ENCODE peak calls at places on chromosomes 13 and 19, in nine cellular contexts. R, D, W, Y, S, B, K, J and H are unnamed samples.

GRCh38 chr13:110409581-110409992 is 102.5 kb downstream of the COL4A2 start:
- DNase-seq in B (no peak), K (no peak), J (peak), R (peak), S (no peak), D (no peak), Y (peak), W (peak), H (peak)

GRCh38 chr19:46678110-46678732 is 17.2 kb upstream of the DACT3 start:
- DNase-seq in J (no peak), S (no peak), W (no peak), D (no peak), K (no peak), R (no peak), Y (peak), B (peak), H (no peak)

GRCh38 chr19:8340341-8341096 is 2.5 kb downstream of the KANK3 start:
- DNase-seq in J (no peak), K (no peak), R (peak), Y (no peak), S (no peak), W (no peak), B (peak), D (no peak), H (no peak)

GRCh38 chr13:107534548-107534947 is 680.8 kb downstream of the LIG4 start:
- DNase-seq in Y (no peak), B (no peak), D (no peak), R (no peak), W (peak), J (no peak), K (no peak), S (no peak), H (no peak)

GRCh38 chr13:50119593-50119992 is 104.3 kb downstream of the KCNRG start:
- DNase-seq in S (no peak), R (peak), D (no peak), W (peak), B (no peak), Y (no peak), J (no peak), K (no peak), H (no peak)

GRCh38 chr13:40975441-40975840 is 43.7 kb downstream of the ELF1 start:
- DNase-seq in J (no peak), Y (no peak), B (no peak), K (no peak), W (no peak), R (no peak), S (no peak), D (no peak), H (no peak)

GRCh38 chr19:574658-575526 is 2.5 kb downstream of the BSG start:
- DNase-seq in B (peak), K (no peak), R (peak), Y (peak), W (peak), D (no peak), S (no peak), J (peak), H (no peak)

GRCh38 chr19:50567052-50567841 is 988 bp downstream of the LRRC4B start:
- DNase-seq in Y (no peak), R (no peak), W (no peak), S (no peak), J (no peak), K (no peak), D (no peak), B (no peak), H (no peak)

GRCh38 chr13:111315347-111315995 is 5.0 kb upstream of the TEX29 start:
- DNase-seq in S (no peak), J (no peak), B (no peak), W (no peak), Y (peak), R (no peak), D (no peak), K (no peak), H (no peak)

GRCh38 chr19:50322931-50323781 is 6.0 kb downstream of the KCNC3 start:
- DNase-seq in S (no peak), R (no peak), D (no peak), K (no peak), B (no peak), W (no peak), Y (no peak), J (no peak), H (no peak)

GRCh38 chr19:35306473-35307246 is 14.7 kb downstream of the MAG start:
- DNase-seq in W (no peak), D (no peak), B (no peak), R (no peak), J (no peak), K (no peak), S (no peak), Y (no peak), H (no peak)

GRCh38 chr13:80033286-80033685 is 307.6 kb downstream of the SPRY2 start:
- DNase-seq in Y (no peak), R (no peak), W (no peak), J (peak), D (no peak), B (no peak), S (no peak), K (no peak), H (no peak)

DNA sequence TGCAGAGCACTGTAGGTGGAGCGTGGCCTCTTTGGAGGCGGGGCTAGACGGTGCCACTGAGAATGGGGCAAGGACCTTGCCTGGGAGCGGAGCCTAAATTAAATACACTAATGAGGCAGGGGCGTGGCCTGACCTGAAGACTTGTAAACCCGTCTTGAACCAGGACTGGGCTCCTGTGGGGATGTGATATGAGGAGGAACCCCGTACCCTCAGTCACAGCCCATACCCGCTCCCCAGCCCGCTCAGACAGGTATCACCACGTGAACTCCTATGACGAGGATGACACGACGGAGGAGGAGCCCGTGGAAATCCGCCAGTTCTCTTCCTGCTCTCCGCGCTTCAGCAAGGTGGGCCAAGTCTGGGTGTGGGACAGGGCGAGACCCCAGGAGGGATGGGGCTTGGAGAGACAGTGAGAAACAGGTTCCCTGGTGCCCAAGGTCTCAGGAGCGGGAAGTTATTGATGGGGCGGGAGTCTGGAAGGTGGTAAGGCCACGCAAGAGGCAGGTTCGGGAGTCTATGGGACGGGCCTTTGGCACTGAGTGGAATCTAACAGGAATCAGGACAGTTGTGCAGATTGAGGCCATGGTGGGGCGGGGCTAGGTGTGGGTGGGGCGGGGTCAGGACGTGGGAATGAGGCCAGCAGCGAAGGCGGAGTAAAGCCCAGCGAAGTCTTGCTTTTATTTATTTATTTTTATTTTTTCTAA is 14.7 kb downstream of the DNASE2 start:
- DNase-seq in D (no peak), S (no peak), K (no peak), B (no peak), W (no peak), J (no peak), R (no peak), Y (no peak), H (no peak)
- H3K4me3 ChIP-seq in D (no peak), S (no peak), K (no peak), B (no peak), W (no peak), J (no peak), R (no peak), Y (no peak), H (no peak)

DNA sequence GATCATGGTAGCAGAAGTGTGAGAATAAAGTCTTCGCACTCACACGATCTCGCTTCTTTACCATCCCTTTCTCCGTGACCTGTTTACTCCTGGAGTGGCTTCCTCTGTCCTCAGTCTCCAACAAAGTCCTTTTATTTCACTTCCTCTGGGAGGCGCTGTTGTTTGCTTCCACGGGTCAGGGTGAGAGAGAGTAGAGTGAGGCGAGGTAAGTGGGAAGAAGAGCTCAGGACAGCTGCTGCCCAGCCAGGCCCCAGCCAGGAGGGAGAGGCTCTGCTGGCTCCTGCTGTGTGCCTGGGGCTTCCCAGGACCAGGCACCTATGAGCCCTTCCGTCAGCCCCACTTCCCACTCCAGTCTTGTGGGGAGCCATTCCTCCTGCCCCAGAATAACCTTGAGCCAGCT is 242.1 kb downstream of the FGF9 start:
- DNase-seq in J (no peak), B (no peak), Y (no peak), W (no peak), K (no peak), D (no peak), S (no peak), R (no peak), H (no peak)
- TF ChIP-seq CTCF in J (no peak), B (no peak), Y (no peak), W (no peak), K (no peak), D (peak), S (no peak), R (no peak), H (no peak)

DNA sequence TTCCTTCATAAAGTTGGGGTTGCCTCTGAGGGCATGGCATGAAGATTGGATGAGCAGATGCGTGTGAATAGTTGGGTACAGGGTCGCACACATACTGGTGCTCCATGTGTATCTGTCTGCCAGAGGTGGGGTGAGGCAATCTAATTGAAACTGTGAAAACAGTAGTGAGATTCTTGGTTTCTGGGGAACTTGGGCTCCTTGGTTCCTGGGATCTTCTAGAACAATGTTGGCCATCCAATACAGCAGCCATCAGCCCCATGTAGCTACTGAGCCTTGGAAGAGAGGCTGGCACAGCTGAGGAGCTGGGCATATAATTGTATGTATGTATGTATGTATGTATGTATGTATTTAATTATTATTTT is 616 bp downstream of the FCHO1 start:
- DNase-seq in K (no peak), Y (no peak), D (no peak), B (no peak), S (no peak), R (no peak), J (no peak), W (no peak), H (no peak)
- H3K4me3 ChIP-seq in K (peak), Y (no peak), D (no peak), B (no peak), S (no peak), R (no peak), J (no peak), W (no peak), H (no peak)

DNA sequence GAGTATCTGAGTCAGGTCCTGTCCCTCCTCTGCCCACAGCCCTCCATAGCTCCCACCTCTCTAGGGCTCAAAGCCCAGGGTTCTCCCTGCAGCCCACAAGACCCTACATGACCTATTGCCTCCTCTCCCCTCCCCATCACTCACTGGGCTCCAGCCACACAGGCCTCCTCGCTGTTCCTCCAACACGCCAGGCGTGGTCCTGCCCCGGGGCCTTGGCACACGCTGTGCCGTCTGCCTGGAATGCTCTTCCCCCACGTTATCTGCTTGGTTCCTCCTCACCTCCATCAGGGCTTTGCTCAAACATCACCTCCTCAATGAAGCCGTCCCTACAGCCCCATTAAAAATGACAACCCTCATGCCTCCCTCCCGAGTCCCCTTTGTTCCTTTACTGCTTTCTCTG is 21.1 kb downstream of the PTPRS start:
- DNase-seq in K (no peak), W (no peak), D (no peak), Y (no peak), J (no peak), S (no peak), R (no peak), B (no peak), H (no peak)
- TF ChIP-seq CTCF in K (no peak), W (no peak), D (no peak), Y (no peak), J (no peak), S (no peak), R (no peak), B (no peak), H (no peak)

GRCh38 chr13:45219938-45220375 is 19.1 kb upstream of the KCTD4 start:
- DNase-seq in B (no peak), J (peak), Y (peak), D (no peak), W (peak), R (peak), K (no peak), S (peak), H (peak)

GRCh38 chr13:45216193-45216592 is 15.3 kb upstream of the KCTD4 start:
- DNase-seq in R (no peak), W (no peak), B (no peak), J (no peak), S (no peak), K (no peak), Y (no peak), D (no peak), H (no peak)

GRCh38 chr13:45218689-45219088 is 17.8 kb upstream of the KCTD4 start:
- DNase-seq in R (no peak), J (no peak), D (no peak), B (no peak), S (no peak), W (no peak), Y (no peak), K (no peak), H (no peak)

GRCh38 chr13:45220403-45220802 is 19.6 kb upstream of the KCTD4 start:
- DNase-seq in S (no peak), J (no peak), Y (no peak), W (no peak), R (no peak), D (no peak), B (no peak), K (no peak), H (no peak)

DNA sequence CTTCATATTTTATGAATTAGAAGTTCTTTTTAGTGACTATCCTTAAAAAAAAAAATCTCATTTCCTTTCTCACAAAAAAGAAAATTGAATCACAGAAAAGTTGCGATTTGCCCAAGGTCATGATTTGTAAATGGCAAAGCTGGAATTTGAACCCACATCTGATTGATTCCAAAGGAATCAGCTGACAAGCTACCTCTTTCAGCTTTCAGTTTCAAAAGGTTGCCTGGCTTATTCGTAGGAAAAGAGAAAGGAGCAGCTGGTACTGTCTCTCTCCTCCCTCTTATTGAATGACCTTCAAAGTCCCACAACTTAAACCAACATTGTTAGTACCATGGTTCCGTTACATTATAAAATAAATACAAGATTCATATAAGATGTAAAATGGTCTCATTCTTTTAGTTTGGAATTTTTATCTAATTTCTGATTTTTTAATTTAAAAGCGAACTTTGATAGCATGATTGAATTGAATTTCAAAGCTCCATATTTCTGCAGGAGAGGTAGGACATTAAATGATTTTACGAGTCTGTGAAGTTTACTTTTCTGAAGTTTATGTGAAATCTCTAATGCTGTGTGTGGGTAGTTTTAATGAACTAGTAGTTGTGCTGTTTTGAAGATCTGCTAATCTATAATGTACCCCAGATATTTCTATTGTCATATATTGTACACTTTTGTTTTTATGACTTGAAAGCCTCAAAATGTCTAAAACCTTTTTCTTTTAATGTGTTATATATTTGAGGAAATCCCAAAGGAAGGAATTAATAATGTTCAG is 18.5 kb upstream of the KCTD4 start:
- DNase-seq in Y (no peak), R (no peak), D (no peak), W (peak), J (no peak), K (no peak), B (no peak), S (no peak), H (no peak)
- H3K4me3 ChIP-seq in Y (no peak), R (no peak), D (no peak), W (no peak), J (no peak), K (no peak), B (no peak), S (no peak), H (no peak)

GRCh38 chr19:39388657-39389056 is 2.2 kb downstream of the PAF1 start:
- DNase-seq in Y (no peak), J (no peak), W (no peak), B (no peak), R (no peak), S (no peak), K (no peak), D (no peak), H (no peak)

GRCh38 chr19:39389621-39390414 is 1.1 kb downstream of the PAF1 start:
- DNase-seq in W (no peak), Y (no peak), J (no peak), B (no peak), K (no peak), D (no peak), S (no peak), R (no peak), H (no peak)

GRCh38 chr19:39386557-39386956 is 4.3 kb downstream of the PAF1 start:
- DNase-seq in R (no peak), K (no peak), W (no peak), J (no peak), B (no peak), D (no peak), S (no peak), Y (no peak), H (no peak)

GRCh38 chr19:39390460-39390758 is 497 bp downstream of the PAF1 start:
- DNase-seq in S (no peak), R (peak), K (peak), Y (no peak), D (no peak), W (no peak), J (peak), B (peak), H (no peak)

GRCh38 chr19:39390759-39391592 is at the start of the genes MED29 and PAF1:
- DNase-seq in S (peak), R (peak), D (peak), B (peak), K (peak), Y (peak), W (peak), J (peak), H (peak)
- TF ChIP-seq CTCF in S (no peak), R (no peak), D (no peak), B (no peak), K (no peak), Y (no peak), W (no peak), J (no peak), H (peak)

DNA sequence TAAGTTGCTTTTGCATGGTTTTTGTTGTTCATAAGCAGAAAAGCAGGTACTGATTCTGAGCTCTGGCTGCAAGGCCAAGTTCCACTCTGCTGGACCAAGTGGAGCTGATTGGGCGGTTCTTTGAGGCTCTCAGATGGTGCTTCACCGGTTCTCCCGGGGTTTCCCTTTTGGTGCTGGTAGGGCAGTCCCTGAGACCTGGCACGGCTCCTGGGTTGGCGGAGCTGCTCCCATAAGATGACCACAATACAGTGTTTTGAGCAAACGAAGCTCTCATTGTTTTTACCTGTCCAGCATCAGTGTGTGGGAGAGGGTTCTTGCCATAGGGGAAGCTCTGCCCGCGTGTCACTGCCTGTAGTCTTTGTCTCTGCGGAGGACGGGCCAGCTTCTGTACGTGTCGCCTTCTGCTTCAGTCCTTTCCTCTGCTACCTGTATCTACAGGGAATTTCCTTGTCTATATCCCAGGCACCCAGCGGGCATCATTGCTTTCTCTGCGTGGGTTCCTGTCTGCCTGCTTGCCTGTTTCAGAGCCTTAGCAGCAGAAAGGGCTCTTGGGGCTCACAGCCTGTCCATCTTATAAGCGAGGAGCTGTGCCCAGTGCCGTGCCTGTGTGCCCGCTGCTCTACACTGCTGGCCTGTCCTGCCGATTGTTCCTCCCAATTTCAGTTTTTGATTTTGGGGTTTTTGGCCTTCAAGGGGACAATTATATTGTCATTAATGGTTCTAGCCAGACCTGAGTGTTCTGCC is 2.3 kb downstream of the U2AF2 start:
- DNase-seq in R (no peak), B (peak), Y (peak), K (peak), W (no peak), J (peak), D (no peak), S (no peak), H (no peak)
- H3K4me3 ChIP-seq in R (peak), B (no peak), Y (peak), K (peak), W (peak), J (peak), D (peak), S (peak), H (peak)

GRCh38 chr19:54230031-54230430 is 7.2 kb upstream of the LILRB3 start:
- DNase-seq in S (no peak), J (no peak), W (no peak), D (no peak), Y (no peak), R (no peak), K (no peak), B (no peak), H (no peak)

GRCh38 chr19:54229146-54229545 is 6.3 kb upstream of the LILRB3 start:
- DNase-seq in Y (no peak), R (no peak), K (no peak), S (no peak), J (no peak), W (no peak), B (no peak), D (no peak), H (no peak)

GRCh38 chr19:54233941-54234340 is 8.6 kb downstream of the LILRA6 start:
- DNase-seq in S (no peak), B (no peak), K (no peak), D (no peak), W (no peak), R (no peak), J (no peak), Y (no peak), H (no peak)

GRCh38 chr19:54232552-54232934 is 9.7 kb upstream of the LILRB3 start:
- DNase-seq in J (no peak), R (no peak), K (no peak), S (no peak), W (no peak), D (no peak), Y (no peak), B (no peak), H (no peak)

GRCh38 chr19:54231077-54231931 is 8.5 kb upstream of the LILRB3 start:
- DNase-seq in D (peak), K (peak), B (peak), S (peak), W (peak), R (peak), J (peak), Y (peak), H (no peak)
- TF ChIP-seq CTCF in D (peak), K (peak), B (peak), S (peak), W (peak), R (peak), J (peak), Y (peak), H (peak)

GRCh38 chr19:3075605-3076431 is 13.5 kb upstream of the TLE5 start:
- DNase-seq in K (peak), W (no peak), B (peak), J (no peak), D (no peak), Y (peak), S (no peak), R (no peak), H (no peak)
- H3K4me3 ChIP-seq in K (no peak), W (peak), B (no peak), J (no peak), D (peak), Y (peak), S (no peak), R (no peak), H (no peak)